ENCODE peak calls at places on chromosomes 13 and 19, in ten cellular contexts. E, A, G, M, R, Y, T, U, W and V are unnamed samples.

GRCh38 chr19:8578642-8579265 is 1.5 kb upstream of the MYO1F start:
- DNase-seq in G (peak), Y (peak), T (peak), U (peak), A (peak), M (peak), R (peak), E (peak), W (peak), V (no peak)

GRCh38 chr13:107133950-107134349 is 566.0 kb upstream of the ARGLU1 start:
- DNase-seq in U (no peak), T (no peak), R (no peak), A (no peak), M (no peak), W (no peak), E (no peak), Y (no peak), G (no peak), V (no peak)

GRCh38 chr13:98657506-98658085 is 80.7 kb upstream of the STK24 start:
- DNase-seq in M (no peak), A (no peak), Y (no peak), T (no peak), E (no peak), U (no peak), W (no peak), G (no peak), R (no peak), V (no peak)

GRCh38 chr19:7701654-7702457 is at the start of gene FCER2:
- DNase-seq in E (no peak), W (no peak), G (no peak), Y (no peak), R (no peak), U (no peak), T (no peak), M (peak), A (no peak), V (no peak)

GRCh38 chr19:5165697-5166019 is 175.0 kb downstream of the PTPRS start:
- DNase-seq in U (no peak), A (no peak), Y (peak), W (no peak), G (no peak), E (no peak), R (no peak), T (no peak), M (no peak), V (no peak)

GRCh38 chr13:49354719-49355118 is 89.1 kb downstream of the CAB39L start:
- DNase-seq in W (peak), R (no peak), Y (no peak), T (no peak), E (no peak), U (no peak), A (no peak), M (no peak), G (no peak), V (no peak)

GRCh38 chr13:98523455-98524102 is 53.3 kb downstream of the STK24 start:
- DNase-seq in G (no peak), E (no peak), R (no peak), Y (no peak), M (no peak), A (no peak), T (no peak), W (no peak), U (no peak), V (no peak)

GRCh38 chr13:31029129-31029528 is 96.7 kb downstream of the TEX26 start:
- DNase-seq in E (no peak), A (no peak), G (no peak), R (no peak), Y (no peak), U (no peak), M (no peak), T (no peak), W (peak), V (no peak)

GRCh38 chr19:46902402-46902766 is 41.6 kb downstream of the ARHGAP35 start:
- DNase-seq in Y (peak), W (no peak), G (no peak), M (no peak), E (no peak), A (no peak), R (no peak), T (no peak), U (peak), V (no peak)

GRCh38 chr13:103067751-103068563 is 1.7 kb upstream of the SLC10A2 start:
- DNase-seq in Y (no peak), E (peak), G (no peak), T (peak), M (peak), A (no peak), U (no peak), R (no peak), W (no peak), V (no peak)

GRCh38 chr13:88945793-88946192 is 1274.6 kb downstream of the SLITRK5 start:
- DNase-seq in U (no peak), G (no peak), W (no peak), A (no peak), T (no peak), M (no peak), E (no peak), R (no peak), Y (no peak), V (no peak)

GRCh38 chr13:80338781-80339577 is 1.9 kb downstream of the SPRY2 start:
- DNase-seq in A (peak), Y (peak), U (peak), R (no peak), G (no peak), W (peak), E (peak), T (peak), M (peak), V (peak)

GRCh38 chr19:1107655-1108261 is 4.0 kb downstream of the GPX4 start:
- DNase-seq in U (no peak), R (no peak), Y (no peak), G (no peak), W (no peak), T (no peak), A (no peak), M (no peak), E (no peak), V (no peak)

GRCh38 chr19:2253106-2254051 is 2.8 kb downstream of the JSRP1 start:
- DNase-seq in M (no peak), W (no peak), G (no peak), Y (no peak), R (peak), E (no peak), U (no peak), T (peak), A (no peak), V (no peak)

GRCh38 chr13:80979035-80979641 is 638.2 kb upstream of the SPRY2 start:
- DNase-seq in Y (peak), R (peak), G (peak), E (peak), M (peak), T (peak), U (no peak), W (peak), A (no peak), V (peak)

GRCh38 chr13:44697058-44697457 is 120.9 kb upstream of the TSC22D1 start:
- DNase-seq in R (no peak), M (no peak), U (no peak), G (no peak), A (no peak), Y (no peak), T (no peak), E (no peak), W (no peak), V (no peak)

GRCh38 chr13:57557979-57558529 is 73.5 kb upstream of the PCDH17 start:
- DNase-seq in G (peak), T (peak), M (no peak), W (peak), E (no peak), U (no peak), A (no peak), R (no peak), Y (no peak), V (no peak)

GRCh38 chr19:6773323-6773931 is 919 bp downstream of the VAV1 start:
- DNase-seq in E (peak), R (peak), T (no peak), Y (no peak), W (no peak), U (no peak), G (peak), M (peak), A (peak), V (no peak)

GRCh38 chr19:814108-815078 is 7.4 kb downstream of the PLPPR3 start:
- DNase-seq in R (no peak), U (no peak), T (no peak), A (no peak), G (no peak), Y (no peak), E (no peak), W (no peak), M (no peak), V (no peak)

GRCh38 chr13:72255908-72256307 is 388.9 kb upstream of the DACH1 start:
- DNase-seq in A (no peak), M (no peak), T (peak), W (peak), G (peak), Y (peak), R (no peak), U (no peak), E (peak), V (no peak)

GRCh38 chr13:64078025-64078424 is 2662.4 kb upstream of the PCDH20 start:
- DNase-seq in T (no peak), U (no peak), G (no peak), E (no peak), A (no peak), Y (no peak), M (no peak), R (no peak), W (no peak), V (no peak)

GRCh38 chr19:2618611-2619010 is 83.9 kb downstream of the GNG7 start:
- DNase-seq in E (peak), G (peak), W (peak), U (peak), Y (no peak), T (no peak), R (peak), A (peak), M (peak), V (no peak)

GRCh38 chr13:43783820-43784219 is 3.0 kb downstream of the ENOX1 start:
- DNase-seq in A (no peak), R (no peak), W (peak), U (no peak), T (no peak), M (no peak), G (no peak), Y (no peak), E (no peak), V (no peak)

GRCh38 chr19:52748336-52748950 is 13.6 kb upstream of the ZNF611 start:
- DNase-seq in E (no peak), M (no peak), T (peak), U (no peak), G (no peak), A (no peak), W (peak), Y (no peak), R (no peak), V (no peak)

GRCh38 chr19:2771786-2772674 is 11.0 kb downstream of the SGTA start:
- DNase-seq in M (no peak), W (no peak), E (no peak), T (no peak), G (no peak), R (no peak), Y (no peak), U (peak), A (no peak), V (no peak)

DNA sequence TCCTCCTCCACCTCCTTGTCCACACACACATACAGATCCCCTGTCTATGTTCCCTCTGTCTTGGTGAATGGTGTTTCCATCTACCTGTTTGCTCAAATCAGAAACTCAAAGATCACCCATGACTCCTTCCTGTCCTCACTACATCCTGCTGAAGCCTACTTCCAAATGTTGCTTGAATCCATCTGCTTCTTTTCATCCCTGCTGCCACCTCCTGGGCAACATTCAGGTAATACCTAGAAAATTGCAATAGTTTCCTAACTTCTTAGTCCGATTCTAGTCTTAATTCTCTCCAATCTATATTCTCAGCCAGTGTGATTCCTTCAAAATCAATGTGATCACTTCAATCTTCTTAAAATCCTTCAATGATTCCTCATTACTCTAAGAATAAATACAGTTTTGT is 155.5 kb upstream of the STARD13 start:
- DNase-seq in A (no peak), R (no peak), T (peak), G (no peak), E (peak), Y (peak), U (no peak), W (peak), M (no peak), V (no peak)
- TF ChIP-seq CTCF in A (peak), R (no peak), T (no peak), G (no peak), E (no peak), Y (no peak), U (peak), W (peak), M (peak), V (peak)

DNA sequence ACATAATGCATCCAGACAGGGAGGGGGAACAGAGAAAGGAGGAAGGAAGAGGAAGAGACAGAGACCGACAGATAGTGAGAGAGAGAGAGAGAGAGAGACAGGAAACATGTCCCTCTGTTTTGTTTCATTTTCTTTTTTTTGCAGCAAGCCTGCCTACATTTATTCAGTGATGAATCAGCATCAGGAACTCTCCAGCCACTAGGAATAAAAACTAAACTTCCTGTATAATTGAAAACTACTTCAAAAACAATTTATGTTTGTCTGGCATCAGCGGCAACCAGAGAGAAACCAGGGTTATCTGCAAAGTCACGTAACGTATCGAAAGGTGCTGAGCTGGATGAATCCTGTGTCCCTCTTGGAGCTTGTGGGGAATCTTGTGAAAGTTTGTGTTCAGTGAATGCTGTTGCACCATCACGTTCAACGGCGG is 148.6 kb upstream of the SOX21 start:
- DNase-seq in M (no peak), Y (no peak), T (no peak), G (no peak), E (no peak), A (no peak), W (peak), R (no peak), U (no peak), V (no peak)
- H3K4me3 ChIP-seq in M (peak), Y (no peak), T (no peak), G (peak), E (peak), A (peak), W (peak), R (peak), U (peak), V (no peak)

DNA sequence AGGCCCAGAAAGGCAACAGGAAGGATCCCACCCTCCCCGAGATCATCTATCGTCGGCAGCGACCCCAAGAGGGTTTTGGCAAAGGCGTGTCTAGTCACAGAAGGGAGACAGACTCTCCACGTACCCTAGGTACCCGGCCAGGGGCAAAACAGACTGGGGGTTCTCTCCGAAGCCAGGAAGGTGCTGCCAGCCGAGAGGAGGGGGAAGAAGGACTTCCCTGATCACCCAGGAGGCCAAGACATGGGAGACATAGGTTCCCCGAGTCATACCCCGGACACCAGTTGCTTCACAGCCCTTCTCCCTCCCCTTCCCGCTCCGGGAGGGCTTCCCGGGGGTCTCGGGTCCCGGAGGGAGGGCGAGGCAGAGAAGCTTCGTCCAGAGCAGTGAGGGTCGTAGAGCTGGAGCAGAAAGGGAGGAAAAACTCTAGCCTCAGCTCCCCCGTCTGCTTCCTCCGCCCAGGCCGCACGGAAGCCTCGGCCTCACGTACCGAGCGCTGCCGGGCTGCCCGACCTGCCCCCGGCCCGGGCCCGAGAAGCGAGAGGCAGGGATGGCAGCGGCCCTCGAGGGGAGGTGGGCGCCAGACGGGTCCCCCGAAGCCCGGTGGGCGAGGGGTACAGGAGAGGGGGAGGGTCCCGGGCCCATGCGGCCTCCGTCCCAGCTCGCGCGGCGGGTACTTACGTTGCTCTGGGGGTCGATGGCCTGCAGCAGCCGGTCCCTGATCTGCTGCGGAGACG is 643 bp downstream of the MED26 start:
- DNase-seq in U (no peak), G (no peak), M (peak), Y (peak), R (no peak), T (peak), E (peak), A (no peak), W (peak), V (no peak)
- TF ChIP-seq CTCF in U (no peak), G (no peak), M (no peak), Y (no peak), R (no peak), T (no peak), E (no peak), A (no peak), W (no peak), V (no peak)

GRCh38 chr19:18608102-18608804 is 1.7 kb upstream of the CRLF1 start:
- DNase-seq in G (no peak), Y (no peak), T (no peak), W (no peak), A (no peak), E (no peak), M (no peak), U (no peak), R (no peak), V (no peak)

GRCh38 chr19:18605546-18606280 is 886 bp downstream of the CRLF1 start:
- DNase-seq in E (no peak), R (no peak), W (no peak), T (no peak), M (no peak), A (no peak), U (no peak), G (no peak), Y (no peak), V (no peak)

GRCh38 chr19:18608805-18609716 is 2.5 kb upstream of the CRLF1 start:
- DNase-seq in U (no peak), G (no peak), R (no peak), T (no peak), M (no peak), Y (no peak), E (no peak), A (no peak), W (no peak), V (no peak)

GRCh38 chr19:18606281-18607221 is at the start of gene CRLF1:
- DNase-seq in T (no peak), W (no peak), R (no peak), G (no peak), E (no peak), A (no peak), Y (no peak), U (no peak), M (no peak), V (no peak)

DNA sequence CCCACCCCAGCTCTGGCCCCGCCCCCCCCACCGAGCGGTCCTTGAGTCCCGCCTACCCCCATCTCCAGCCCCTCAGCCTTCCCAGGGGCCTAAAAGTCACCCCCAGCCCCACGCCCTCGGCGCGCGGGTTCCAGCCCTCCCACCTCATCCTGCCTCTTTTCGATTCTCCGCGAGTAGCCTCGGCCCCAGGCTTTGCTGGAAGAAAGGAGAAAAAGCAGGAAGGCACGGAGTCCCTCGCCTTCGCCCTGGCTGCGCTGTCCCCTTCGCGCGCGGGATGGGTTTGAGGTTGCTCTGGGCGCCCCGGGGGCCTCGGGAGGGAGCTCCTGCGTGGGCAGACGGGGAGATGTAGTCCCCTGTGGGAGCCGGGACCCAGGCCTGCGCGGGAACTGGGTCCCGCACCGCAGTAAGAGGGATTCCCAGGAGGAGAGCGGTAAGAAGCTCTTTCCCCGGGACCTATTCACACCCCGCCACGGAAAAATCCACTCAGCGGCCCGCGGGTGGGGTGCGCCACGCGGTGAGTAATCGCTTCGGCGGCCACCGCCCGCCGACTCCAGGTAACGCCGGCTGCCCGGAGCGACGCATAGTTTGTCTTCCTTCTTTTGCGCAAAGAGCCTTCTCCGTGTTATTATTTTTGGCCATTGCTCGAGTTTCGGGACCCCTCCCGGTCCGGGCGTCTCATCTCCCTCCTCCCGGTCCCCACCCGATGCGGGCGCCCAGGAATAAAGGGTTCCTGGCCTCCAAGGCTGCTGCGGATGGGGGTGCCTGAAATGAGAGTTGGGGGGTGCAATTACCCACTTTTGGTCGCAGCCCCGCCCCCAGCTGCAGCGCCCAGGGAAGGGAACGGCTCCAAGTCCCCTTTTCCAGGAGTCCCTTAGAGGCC is 863 bp upstream of the CRLF1 start:
- DNase-seq in R (no peak), U (no peak), A (no peak), M (no peak), T (no peak), Y (no peak), G (no peak), E (no peak), W (no peak), V (no peak)
- H3K4me3 ChIP-seq in R (no peak), U (peak), A (no peak), M (no peak), T (no peak), Y (no peak), G (no peak), E (no peak), W (no peak), V (no peak)

GRCh38 chr19:39413903-39414608 is 1.6 kb downstream of the PLEKHG2 start:
- DNase-seq in E (peak), W (no peak), G (no peak), T (peak), R (no peak), A (no peak), Y (no peak), U (no peak), M (no peak), V (no peak)
- TF ChIP-seq CTCF in E (no peak), W (peak), G (peak), T (peak), R (no peak), A (no peak), Y (no peak), U (no peak), M (no peak), V (peak)

GRCh38 chr13:51585696-51586095 is 1.4 kb downstream of the WDFY2 start:
- DNase-seq in E (no peak), U (no peak), M (no peak), W (peak), A (no peak), G (no peak), T (no peak), Y (no peak), R (no peak), V (no peak)

GRCh38 chr13:51588406-51588949 is 4.2 kb downstream of the WDFY2 start:
- DNase-seq in R (no peak), G (no peak), E (no peak), U (no peak), Y (no peak), M (no peak), T (no peak), W (no peak), A (no peak), V (no peak)

GRCh38 chr13:51585234-51585672 is 991 bp downstream of the WDFY2 start:
- DNase-seq in M (no peak), E (no peak), T (peak), R (no peak), Y (no peak), A (no peak), W (peak), G (no peak), U (no peak), V (no peak)

GRCh38 chr13:51589793-51590192 is 5.5 kb downstream of the WDFY2 start:
- DNase-seq in W (no peak), R (no peak), G (no peak), Y (no peak), E (no peak), T (no peak), A (no peak), U (no peak), M (no peak), V (no peak)

GRCh38 chr13:51587372-51587771 is 3.1 kb downstream of the WDFY2 start:
- DNase-seq in T (no peak), R (no peak), U (no peak), A (no peak), G (no peak), W (no peak), E (no peak), M (no peak), Y (no peak), V (no peak)
- H3K4me3 ChIP-seq in T (no peak), R (no peak), U (no peak), A (no peak), G (no peak), W (no peak), E (no peak), M (no peak), Y (no peak), V (no peak)